ENCODE peak calls at places on chromosomes 2 and 18, in six cellular contexts. T is cardiac fibroblast, D is left ventricle myocardium inferior, G is cardiac muscle cell, B is GM23338, A is Peyer's patch. L is an unnamed sample.

GRCh38 chr2:173132531-173132930 is 56.9 kb downstream of the MAP3K20 start:
- DNase-seq in T (no peak), D (no peak), G (no peak), B (no peak), A (no peak), L (no peak)

GRCh38 chr2:169362346-169363026 is at the start of gene LRP2:
- DNase-seq in T (no peak), D (no peak), G (peak; percentile 32), B (peak; percentile 55), A (no peak), L (peak; percentile 2)

GRCh38 chr18:45954070-45954712 is 12.9 kb downstream of the EPG5 start:
- DNase-seq in T (peak; percentile 95), D (no peak), G (no peak), B (no peak), A (no peak), L (peak; percentile 93)

GRCh38 chr2:33457588-33458247 is 18.7 kb upstream of the RASGRP3 start:
- DNase-seq in T (peak; percentile 26), D (peak; percentile 48), G (peak; percentile 79), B (no peak), A (no peak), L (peak; percentile 72)

GRCh38 chr2:240383099-240383758 is 52.2 kb upstream of the GPC1 start:
- DNase-seq in T (no peak), D (peak; percentile 13), G (no peak), B (no peak), A (no peak), L (no peak)

GRCh38 chr2:39981877-39982276 is 202.8 kb upstream of the THUMPD2 start:
- DNase-seq in T (no peak), D (no peak), G (no peak), B (no peak), A (no peak), L (no peak)

GRCh38 chr2:105854972-105855371 is 110.3 kb downstream of the NCK2 start:
- DNase-seq in T (no peak), D (no peak), G (no peak), B (no peak), A (no peak), L (no peak)

GRCh38 chr18:29749699-29750098 is 1292.8 kb downstream of the DSC3 start:
- DNase-seq in T (peak; percentile 52), D (no peak), G (no peak), B (no peak), A (no peak), L (peak; percentile 15)

GRCh38 chr18:25062720-25063119 is 289.2 kb downstream of the ZNF521 start:
- DNase-seq in T (no peak), D (no peak), G (no peak), B (no peak), A (no peak), L (no peak)

GRCh38 chr2:68031546-68032160 is 31.2 kb downstream of the C1D start:
- DNase-seq in T (peak; percentile 79), D (no peak), G (peak; percentile 60), B (peak; percentile 68), A (no peak), L (peak; percentile 78)

GRCh38 chr2:133322909-133323308 is 245.4 kb downstream of the NCKAP5 start:
- DNase-seq in T (no peak), D (no peak), G (no peak), B (no peak), A (no peak), L (no peak)

GRCh38 chr18:31512203-31512764 is 14.3 kb downstream of the DSG2 start:
- DNase-seq in T (peak; percentile 77), D (no peak), G (no peak), B (no peak), A (peak; percentile 90), L (peak; percentile 87)

GRCh38 chr2:10162586-10163497 is 40.3 kb downstream of the RRM2 start:
- DNase-seq in T (no peak), D (no peak), G (no peak), B (peak; percentile 55), A (no peak), L (no peak)

GRCh38 chr18:2895391-2895790 is 48.6 kb downstream of the EMILIN2 start:
- DNase-seq in T (no peak), D (no peak), G (no peak), B (no peak), A (no peak), L (no peak)

GRCh38 chr2:241961454-241961853 is 91.9 kb downstream of the RTP5 start:
- DNase-seq in T (no peak), D (no peak), G (no peak), B (no peak), A (peak; percentile 43), L (no peak)
- H3K4me3 ChIP-seq in T (no peak overlapping the region), D (no peak overlapping the region), G (no peak overlapping the region), B (no peak overlapping the region), A (no peak overlapping the region), L (no peak overlapping the region)

DNA sequence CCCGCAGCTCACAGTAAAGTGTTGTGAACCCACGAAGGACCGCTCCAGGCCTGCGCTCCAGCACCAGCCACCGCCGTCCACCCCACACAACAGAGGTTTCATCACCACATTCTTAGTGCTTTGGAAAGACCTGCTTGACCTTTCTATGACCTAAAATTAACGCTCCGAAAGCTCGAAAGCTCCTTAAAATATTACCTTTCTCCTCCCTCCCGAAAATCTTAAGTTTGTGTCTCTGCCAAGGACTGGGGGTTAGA is 149.2 kb downstream of the TWIST2 start:
- DNase-seq in T (no peak), D (no peak), G (no peak), B (no peak), A (no peak), L (no peak)
- TF ChIP-seq CTCF in T (no peak), D (no peak), G (no peak), B (no peak), A (no peak), L (no peak)

GRCh38 chr18:21262244-21262643 is 20.2 kb downstream of the GREB1L start:
- DNase-seq in T (no peak), D (no peak), G (no peak), B (no peak), A (no peak), L (no peak)
- H3K4me3 ChIP-seq in T (no peak overlapping the region), D (no peak overlapping the region), G (no peak overlapping the region), B (no peak overlapping the region), A (no peak overlapping the region), L (no peak overlapping the region)

GRCh38 chr18:54386043-54386442 is 28.3 kb downstream of the C18orf54 start:
- DNase-seq in T (no peak), D (no peak), G (no peak), B (peak; percentile 19), A (no peak), L (no peak)
- TF ChIP-seq CTCF in T (no peak), D (no peak), G (no peak), B (no peak), A (no peak), L (no peak)

GRCh38 chr2:120349125-120349921 is 3.4 kb downstream of the INHBB start:
- DNase-seq in T (no peak), D (no peak), G (peak; percentile 59), B (peak; percentile 36), A (no peak), L (no peak)
- H3K4me3 ChIP-seq in T (no peak overlapping the region), D (no peak overlapping the region), G (no peak overlapping the region), B (no peak overlapping the region), A (no peak overlapping the region), L (no peak overlapping the region)

DNA sequence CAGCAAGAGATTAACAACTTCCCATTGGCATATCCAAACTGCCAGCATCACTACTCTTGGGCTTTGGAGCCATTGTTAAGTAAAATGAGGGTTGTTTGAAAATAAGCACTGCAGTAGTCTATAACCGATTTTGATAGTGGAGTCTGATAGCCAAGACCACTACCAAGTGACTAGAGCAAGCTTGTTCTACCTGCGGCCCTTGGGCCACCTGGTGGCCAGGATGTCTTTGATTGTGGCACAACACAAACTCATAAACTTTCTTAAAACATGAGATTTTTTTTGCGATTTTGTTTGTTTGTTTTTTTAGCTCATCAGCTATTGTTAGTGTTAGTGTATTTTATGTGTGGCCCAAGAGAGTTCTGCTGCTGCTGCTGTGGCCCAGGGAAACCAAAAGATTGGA is 11.0 kb downstream of the UBE2E3 start:
- DNase-seq in T (no peak), D (no peak), G (no peak), B (peak; percentile 26), A (no peak), L (no peak)
- TF ChIP-seq CTCF in T (no peak), D (peak; percentile 10), G (no peak), B (peak; percentile 57), A (no peak), L (no peak)

GRCh38 chr2:112749755-112750559 is 14.5 kb downstream of the CKAP2L start:
- DNase-seq in T (peak; percentile 83), D (peak; percentile 55), G (peak; percentile 72), B (peak; percentile 87), A (peak; percentile 88), L (peak; percentile 88)

GRCh38 chr2:112750560-112750843 is 13.9 kb downstream of the CKAP2L start:
- DNase-seq in T (peak; percentile 36), D (no peak), G (no peak), B (no peak), A (no peak), L (peak; percentile 43)

GRCh38 chr2:112751451-112752197 is 12.8 kb downstream of the CKAP2L start:
- DNase-seq in T (no peak), D (no peak), G (no peak), B (no peak), A (no peak), L (no peak)

GRCh38 chr2:112754562-112754961 is 9.8 kb downstream of the CKAP2L start:
- DNase-seq in T (no peak), D (no peak), G (no peak), B (no peak), A (no peak), L (no peak)

DNA sequence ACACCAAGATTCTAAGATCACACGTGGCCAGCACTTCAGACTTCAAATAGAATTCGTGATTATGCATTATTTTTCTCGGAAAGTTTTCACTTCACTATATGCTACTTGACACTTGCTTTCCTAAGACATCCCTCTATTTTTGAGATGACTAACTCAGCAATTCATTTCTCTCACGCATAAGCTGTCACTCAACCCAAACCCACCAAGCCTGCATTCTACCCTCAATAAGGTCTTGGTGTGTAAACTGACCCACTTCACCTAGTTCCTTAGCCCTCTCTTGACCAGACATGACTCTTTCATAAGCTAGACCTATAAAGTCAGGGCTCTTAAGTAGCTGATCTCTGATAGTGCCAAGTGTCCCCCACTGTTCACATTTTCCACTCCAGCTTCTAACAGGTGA is 11.7 kb downstream of the CKAP2L start:
- DNase-seq in T (no peak), D (no peak), G (no peak), B (no peak), A (no peak), L (no peak)
- H3K4me3 ChIP-seq in T (no peak overlapping the region), D (no peak overlapping the region), G (no peak overlapping the region), B (no peak overlapping the region), A (no peak overlapping the region), L (no peak overlapping the region)

DNA sequence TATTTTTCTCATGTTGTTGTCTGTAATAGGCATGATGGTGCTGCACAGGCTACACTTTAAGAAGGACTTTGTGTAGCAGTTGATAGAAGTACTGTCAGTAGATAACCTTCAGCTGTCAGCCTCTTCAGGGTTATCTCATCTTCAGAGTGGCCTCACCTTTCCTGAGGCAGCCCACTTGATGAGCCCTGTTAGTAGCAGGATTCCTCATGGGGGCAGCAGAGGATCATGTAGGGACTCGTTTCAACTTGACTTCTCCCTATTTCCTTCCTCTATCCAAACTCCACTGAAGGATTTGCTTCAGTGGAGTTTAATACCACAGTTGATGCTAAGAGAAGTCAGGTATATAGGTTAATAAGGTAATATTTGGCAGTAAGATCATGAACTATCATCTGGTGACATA is 530.3 kb upstream of the FSIP2 start:
- DNase-seq in T (no peak), D (no peak), G (peak; percentile 77), B (peak; percentile 83), A (no peak), L (peak; percentile 9)
- TF ChIP-seq CTCF in T (no peak), D (peak; percentile 23), G (no peak), B (peak; percentile 78), A (peak; percentile 14), L (peak; percentile 24)